ENCODE peak calls at places on chromosomes 16 and 17, in ten cellular contexts. K is spleen, O is prostate gland, V is gastrocnemius medialis, F is adrenal gland, P is ovary, H is sigmoid colon, B is testis, Y is thyroid gland, R is breast epithelium. D is an unnamed sample.

GRCh38 chr17:44308865-44309264 is 464 bp downstream of the RUNDC3A start:
- DNase-seq in B (no peak), H (no peak), Y (peak; percentile 7), V (no peak), F (no peak), R (no peak), P (no peak), O (no peak), K (peak; percentile 76), D (no peak)

GRCh38 chr17:41773190-41773588 is 13.3 kb downstream of the JUP start:
- DNase-seq in K (no peak), P (peak; percentile 70), Y (peak; percentile 73), H (peak; percentile 86), O (peak; percentile 89), B (no peak), F (no peak), V (peak; percentile 62), R (peak; percentile 82), D (no peak)

GRCh38 chr17:158379-158778 is 21.0 kb downstream of the SCGB1C2 start:
- DNase-seq in F (no peak), H (no peak), V (no peak), R (no peak), P (no peak), Y (no peak), O (no peak), B (no peak), K (no peak), D (no peak)

GRCh38 chr17:42950044-42950783 is 14.0 kb downstream of the AARSD1 start:
- DNase-seq in O (no peak), P (no peak), V (no peak), H (no peak), K (no peak), B (no peak), R (no peak), F (no peak), Y (no peak), D (no peak)

GRCh38 chr16:1027416-1027815 is 45.1 kb upstream of the SSTR5 start:
- DNase-seq in V (no peak), K (no peak), O (no peak), R (no peak), P (no peak), F (no peak), Y (no peak), H (no peak), B (no peak), D (no peak)

GRCh38 chr16:57736419-57737281 is 1.1 kb downstream of the KATNB1 start:
- DNase-seq in F (no peak), H (peak; percentile 67), O (no peak), K (peak; percentile 84), R (no peak), B (peak; percentile 71), P (no peak), Y (peak; percentile 74), V (no peak), D (no peak)

GRCh38 chr17:18033442-18034099 is 5.4 kb downstream of the ATPAF2 start:
- DNase-seq in R (no peak), F (peak; percentile 60), H (no peak), K (no peak), O (peak; percentile 73), Y (peak; percentile 56), P (peak; percentile 33), B (peak; percentile 77), V (peak; percentile 42), D (peak; percentile 73)

GRCh38 chr17:17443173-17443572 is 33.6 kb upstream of the MED9 start:
- DNase-seq in K (no peak), P (no peak), B (no peak), R (no peak), V (no peak), F (no peak), O (no peak), H (no peak), Y (no peak), D (no peak)

GRCh38 chr16:20192801-20193200 is 119.1 kb upstream of the GPR139 start:
- DNase-seq in V (no peak), P (no peak), Y (no peak), H (no peak), R (no peak), B (no peak), K (no peak), O (no peak), F (no peak), D (no peak)

GRCh38 chr16:87375426-87376135 is 8.0 kb downstream of the FBXO31 start:
- DNase-seq in Y (no peak), H (no peak), K (peak; percentile 25), F (no peak), B (no peak), O (no peak), V (peak; percentile 71), R (no peak), P (no peak), D (no peak)
- H3K4me3 ChIP-seq in Y (no peak overlapping the region), H (no peak overlapping the region), K (no peak overlapping the region), F (peak overlapping the region; percentile 44), B (no peak overlapping the region), O (no peak overlapping the region), V (peak overlapping the region; percentile 42), R (no peak overlapping the region), P (no peak overlapping the region), D (no peak overlapping the region)

GRCh38 chr16:67842509-67843342 is 606 bp downstream of the THAP11 start:
- DNase-seq in O (peak; percentile 26), Y (peak; percentile 69), R (no peak), P (peak; percentile 50), B (peak; percentile 62), V (peak; percentile 56), F (peak; percentile 58), H (peak; percentile 82), K (peak; percentile 93), D (no peak)

GRCh38 chr16:67844441-67844840 is 2.3 kb upstream of the NUTF2 start:
- DNase-seq in P (no peak), R (no peak), K (no peak), B (no peak), F (no peak), O (no peak), V (no peak), Y (no peak), H (no peak), D (no peak)

GRCh38 chr16:67841816-67842508 is at the start of gene THAP11:
- DNase-seq in H (peak; percentile 97), Y (peak; percentile 95), F (peak; percentile 94), K (peak; percentile 97), V (peak; percentile 92), B (peak; percentile 97), P (peak; percentile 93), O (peak; percentile 94), R (peak; percentile 95), D (peak; percentile 95)

GRCh38 chr16:67841198-67841815 is 813 bp upstream of the THAP11 start:
- DNase-seq in F (no peak), B (no peak), H (no peak), K (no peak), V (no peak), R (no peak), P (no peak), Y (no peak), O (no peak), D (no peak)

DNA sequence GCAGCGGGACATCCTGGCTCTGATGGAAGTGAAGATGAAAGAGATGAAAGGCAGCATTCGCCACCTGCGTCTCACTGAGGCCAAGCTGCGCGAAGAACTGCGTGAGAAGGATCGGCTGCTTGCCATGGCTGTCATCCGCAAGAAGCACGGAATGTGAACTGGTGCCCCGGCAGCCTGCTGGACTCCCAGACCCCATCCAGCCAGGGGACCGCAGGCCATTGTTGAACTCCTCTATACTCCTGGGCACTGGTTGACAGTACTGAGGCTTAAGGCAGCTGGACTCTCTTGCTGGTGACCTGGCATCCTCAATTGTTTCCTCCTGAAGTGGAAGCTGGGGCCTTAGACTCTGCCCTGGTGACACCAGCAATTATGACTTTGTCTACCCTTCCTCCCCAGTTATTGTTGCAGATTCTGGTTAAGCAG is 1.2 kb downstream of the THAP11 start:
- DNase-seq in R (no peak), O (no peak), B (no peak), K (no peak), F (no peak), Y (no peak), P (no peak), H (peak; percentile 73), V (no peak), D (no peak)
- H3K4me1 ChIP-seq in R (peaks cover 31% of the 10 kb centered on the region), O (peaks cover 15% of the 10 kb centered on the region), B (peaks cover 33% of the 10 kb centered on the region), K (peaks cover 60% of the 10 kb centered on the region), F (peaks cover 37% of the 10 kb centered on the region), Y (peaks cover 47% of the 10 kb centered on the region), P (peaks cover 15% of the 10 kb centered on the region), H (peaks cover 53% of the 10 kb centered on the region), V (peaks cover 54% of the 10 kb centered on the region), D (peaks cover 52% of the 10 kb centered on the region)

DNA sequence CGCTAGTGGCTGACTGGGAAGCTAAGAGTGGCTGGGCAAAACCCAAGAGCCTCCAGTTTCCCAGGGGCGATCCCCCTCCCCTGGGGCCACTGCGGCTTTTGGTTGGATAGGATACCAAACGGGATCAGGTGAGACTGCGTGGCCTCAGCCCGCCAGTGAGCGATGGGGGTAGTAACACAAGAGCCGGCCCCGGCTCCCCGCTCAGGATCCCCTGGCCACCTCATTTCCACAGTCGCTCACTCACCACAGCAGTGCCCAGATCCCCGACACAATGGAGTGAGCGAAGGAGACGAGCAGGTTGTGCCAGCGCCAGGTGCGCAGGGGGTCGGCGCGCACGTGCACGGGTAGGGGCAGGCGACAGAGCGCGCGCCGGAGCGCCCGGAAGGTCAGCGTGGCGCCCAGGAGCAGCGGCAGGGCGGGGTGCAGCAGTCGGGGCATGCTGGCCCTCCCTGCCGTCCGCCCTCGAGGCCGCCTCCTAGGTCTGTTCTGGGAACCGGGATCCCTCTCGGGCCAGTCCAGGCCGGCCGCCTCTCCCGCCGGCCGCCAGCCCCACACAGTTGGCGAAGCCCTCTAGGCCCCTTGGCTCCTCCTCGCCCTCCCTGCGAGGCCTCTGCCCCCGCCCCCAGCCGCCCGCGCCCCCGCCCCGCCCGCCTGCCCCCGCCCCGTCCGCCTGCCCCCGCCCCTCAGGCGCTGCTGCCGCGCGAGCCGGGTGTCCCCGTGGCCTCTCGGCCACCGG is at the start of gene TLCD1:
- DNase-seq in P (peak; percentile 53), O (peak; percentile 61), H (peak; percentile 84), R (no peak), V (no peak), B (peak; percentile 61), F (peak; percentile 67), Y (peak; percentile 80), K (peak; percentile 90), D (no peak)
- TF ChIP-seq POLR2A in P (no peak), O (peak; percentile 73), H (no peak), R (no peak), V (no peak), B (no peak), F (no peak), Y (peak; percentile 47), K (no peak), D (no peak)

GRCh38 chr16:12231666-12232065 is 255.1 kb downstream of the SNX29 start:
- DNase-seq in F (no peak), R (no peak), Y (no peak), V (no peak), O (no peak), B (no peak), K (no peak), P (no peak), H (no peak), D (no peak)
- H3K4me3 ChIP-seq in F (no peak overlapping the region), R (no peak overlapping the region), Y (no peak overlapping the region), V (no peak overlapping the region), O (no peak overlapping the region), B (no peak overlapping the region), K (no peak overlapping the region), P (no peak overlapping the region), H (no peak overlapping the region), D (no peak overlapping the region)

D was measured in tibial nerve.